ENCODE peak calls at places on chromosomes 7 and 10, in seven cellular contexts. J is H9, I is ovary, R is tibial artery, O is left ventricle myocardium inferior, A is ascending aorta, Z is adrenal gland. M is an unnamed sample. For H3K4me1, the result is how much of the 10 kb centered on the place peaks cover.

GRCh38 chr7:29035044-29035740 is 77.1 kb upstream of the TRIL start:
- DNase-seq in J (no peak), O (no peak), A (no peak), I (no peak), R (peak), Z (no peak), M (no peak)

GRCh38 chr10:7184660-7185366 is 226.0 kb downstream of the SFMBT2 start:
- DNase-seq in A (no peak), Z (peak), O (no peak), I (no peak), R (no peak), J (no peak), M (no peak)

GRCh38 chr7:123355576-123356195 is 155.9 kb upstream of the SLC13A1 start:
- DNase-seq in Z (no peak), A (no peak), J (peak), O (no peak), R (no peak), I (no peak), M (no peak)

GRCh38 chr7:121337398-121337797 is 8.6 kb downstream of the WNT16 start:
- DNase-seq in J (no peak), Z (no peak), O (no peak), A (no peak), I (no peak), R (no peak), M (no peak)

GRCh38 chr10:110568055-110568735 is 700 bp downstream of the SMC3 start:
- DNase-seq in J (peak), A (no peak), Z (peak), I (no peak), O (peak), R (peak), M (no peak)

GRCh38 chr10:109205929-109206585 is 717.3 kb downstream of the XPNPEP1 start:
- DNase-seq in I (no peak), Z (no peak), J (no peak), O (no peak), A (no peak), R (no peak), M (no peak)

GRCh38 chr10:74913321-74913980 is 87.1 kb downstream of the KAT6B start:
- DNase-seq in I (no peak), R (no peak), A (no peak), Z (no peak), J (no peak), O (no peak), M (no peak)

GRCh38 chr10:29120216-29120615 is 168.7 kb upstream of the LYZL1 start:
- DNase-seq in Z (no peak), J (no peak), R (no peak), A (no peak), I (no peak), O (no peak), M (no peak)

GRCh38 chr7:151918444-151918843 is 37.8 kb upstream of the GALNTL5 start:
- DNase-seq in A (no peak), O (no peak), R (no peak), J (no peak), Z (peak), I (no peak), M (no peak)

GRCh38 chr10:129939416-129940275 is 24.4 kb downstream of the EBF3 start:
- DNase-seq in Z (no peak), A (no peak), J (no peak), R (no peak), O (peak), I (no peak), M (no peak)

GRCh38 chr7:102468416-102469350 is 3.9 kb downstream of the LRWD1 start:
- DNase-seq in A (no peak), I (peak), Z (peak), R (no peak), J (no peak), O (no peak), M (peak)

GRCh38 chr10:11016959-11017574 is 605 bp upstream of the CELF2 start:
- DNase-seq in R (no peak), A (no peak), J (no peak), O (no peak), I (no peak), Z (no peak), M (no peak)

GRCh38 chr10:91597397-91597881 is 35.4 kb downstream of the PPP1R3C start:
- DNase-seq in A (no peak), I (no peak), J (no peak), R (no peak), Z (no peak), O (no peak), M (no peak)

GRCh38 chr7:157628456-157628855 is 291.7 kb downstream of the DNAJB6 start:
- DNase-seq in A (no peak), I (no peak), R (no peak), J (no peak), O (no peak), Z (no peak), M (no peak)

GRCh38 chr7:157630301-157630853 is 293.6 kb downstream of the DNAJB6 start:
- DNase-seq in A (no peak), O (no peak), Z (no peak), R (no peak), J (no peak), I (no peak), M (no peak)

GRCh38 chr7:157625973-157626790 is 289.4 kb downstream of the DNAJB6 start:
- DNase-seq in J (no peak), A (no peak), O (no peak), R (no peak), I (no peak), Z (no peak), M (no peak)

GRCh38 chr7:157627033-157627432 is 290.2 kb downstream of the DNAJB6 start:
- DNase-seq in O (no peak), J (no peak), A (no peak), Z (no peak), I (no peak), R (no peak), M (no peak)

DNA sequence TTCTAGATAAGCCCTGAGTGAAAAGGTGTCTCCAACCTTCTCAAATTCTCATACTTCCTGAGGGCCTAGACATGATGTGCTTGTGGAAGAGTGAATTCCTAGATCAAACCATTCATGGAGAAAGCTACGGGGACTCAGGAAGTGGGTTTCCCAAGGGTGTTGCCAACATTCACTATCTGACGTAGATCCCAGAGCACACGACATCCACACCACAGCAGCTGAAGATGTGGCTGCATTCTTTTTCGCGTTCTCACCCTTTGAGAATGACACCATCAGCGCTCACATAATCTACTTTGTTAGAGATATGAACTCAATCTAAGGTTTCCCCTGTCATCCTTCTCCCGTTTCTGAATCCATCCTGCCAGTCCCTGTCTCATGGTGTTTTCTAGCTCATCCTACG is 290.8 kb downstream of the DNAJB6 start:
- DNase-seq in O (no peak), R (no peak), Z (no peak), A (no peak), J (no peak), I (no peak), M (no peak)
- TF ChIP-seq CTCF in O (no peak), R (no peak), Z (no peak), A (no peak), J (no peak), I (no peak), M (no peak)

DNA sequence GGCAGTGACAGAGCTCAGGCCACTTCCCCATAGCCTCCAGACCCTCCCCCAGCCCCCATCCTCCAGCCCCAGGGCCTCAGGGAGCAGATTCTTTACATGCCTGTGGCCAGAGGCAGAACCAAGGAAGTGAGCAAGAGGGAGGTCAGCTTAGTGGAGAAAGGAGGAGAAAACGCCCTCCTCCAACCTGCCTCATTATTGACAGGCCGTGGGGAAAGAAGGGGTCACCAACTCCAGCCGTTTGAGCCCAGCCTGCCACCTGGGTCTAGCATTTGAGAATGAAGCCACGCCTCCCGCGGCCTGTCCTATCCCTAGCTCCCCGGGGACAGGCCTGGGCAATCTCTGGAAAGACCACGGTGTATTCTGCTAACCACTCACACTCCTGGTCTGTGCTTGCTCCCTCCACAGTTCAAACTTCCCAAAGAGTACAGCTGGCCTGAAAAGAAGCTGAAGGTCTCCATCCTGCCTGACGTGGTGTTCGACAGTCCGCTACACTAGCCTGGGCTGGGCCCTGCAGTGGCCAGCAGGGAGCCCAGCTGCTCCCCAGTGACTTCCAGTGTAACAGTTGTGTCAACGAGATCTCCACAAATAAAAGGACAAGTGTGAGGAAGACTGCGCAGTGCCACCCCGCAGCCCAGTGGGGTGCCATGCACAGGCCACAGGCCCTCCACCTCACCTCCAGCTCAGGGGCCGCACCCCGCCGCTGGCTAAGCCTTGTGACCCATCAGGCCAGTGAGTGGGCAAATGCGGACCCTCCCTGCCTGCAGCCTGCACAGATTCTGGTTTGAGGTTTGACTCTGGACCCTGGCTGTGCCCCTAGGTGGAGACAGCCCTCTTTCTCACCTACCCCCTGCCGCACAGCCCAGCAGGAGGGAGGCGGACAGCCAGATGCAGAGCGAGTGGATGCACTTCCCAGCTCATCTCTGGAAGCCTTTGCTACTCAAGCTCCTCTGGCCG is 14.3 kb upstream of the TRIM8 start:
- DNase-seq in A (no peak), I (no peak), O (no peak), Z (no peak), J (peak), R (no peak), M (peak)
- H3K4me1 ChIP-seq in A (half or more), I (under half), O (half or more), Z (under half), J (under half), R (half or more), M (half or more)

DNA sequence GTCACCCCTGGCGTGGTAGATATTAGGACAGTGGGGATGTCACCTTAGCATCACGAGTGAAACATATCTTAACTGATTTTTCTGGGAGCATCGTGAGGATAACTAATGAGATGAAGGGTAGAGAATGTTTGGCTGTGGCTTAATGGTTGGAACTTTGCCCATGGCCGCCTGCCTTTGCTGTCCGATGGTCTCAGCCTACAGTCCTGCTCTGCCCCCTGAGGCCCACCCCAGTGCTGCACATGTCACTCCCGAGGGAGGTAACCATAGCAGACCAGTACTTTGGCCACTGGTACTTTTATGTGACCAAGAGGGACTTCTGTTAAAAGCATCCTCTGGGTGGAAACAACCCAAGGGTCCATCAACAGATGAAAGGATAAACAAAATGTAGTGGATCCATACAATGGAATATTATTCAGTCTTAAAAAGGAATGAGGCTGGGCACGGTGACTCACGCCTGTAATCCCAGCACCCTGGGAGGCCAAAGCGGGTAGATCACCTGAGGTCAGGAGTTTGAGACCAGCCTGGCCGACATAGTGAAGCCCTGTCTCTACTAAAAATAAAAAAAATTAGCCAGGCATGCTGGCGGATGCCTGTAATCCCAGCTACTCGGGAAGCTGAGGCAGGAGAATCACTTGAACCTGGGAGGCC is 58.4 kb downstream of the TACR2 start:
- DNase-seq in R (no peak), A (no peak), O (no peak), J (no peak), Z (no peak), I (no peak), M (peak)
- TF ChIP-seq CTCF in R (no peak), A (no peak), O (peak), J (peak), Z (no peak), I (no peak), M (no peak)

DNA sequence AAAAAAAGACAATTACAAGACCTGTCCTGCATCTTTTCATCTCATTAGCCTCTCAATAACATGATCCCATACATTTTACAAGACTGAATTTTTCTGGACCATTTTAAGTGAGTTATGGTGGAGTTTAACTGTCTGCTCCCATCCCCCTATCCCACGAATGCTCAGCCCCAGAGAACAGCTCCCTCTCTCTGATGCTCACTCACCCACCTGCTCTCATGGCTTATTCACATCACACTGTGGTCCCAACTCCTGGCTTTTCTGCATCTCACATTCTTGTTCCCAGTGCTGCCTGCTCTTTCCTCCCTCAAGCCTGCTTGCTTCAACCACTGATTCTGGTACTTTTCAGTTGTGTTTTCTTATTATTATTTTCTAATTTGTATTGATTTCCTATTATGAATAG is 20.4 kb upstream of the CCSER2 start:
- DNase-seq in Z (no peak), I (no peak), O (no peak), R (no peak), J (no peak), A (no peak), M (no peak)
- H3K4me1 ChIP-seq in Z (under half), I (under half), O (under half), R (under half), J (under half), A (under half), M (under half)

GRCh38 chr7:27745064-27745583 is 5.2 kb downstream of the TAX1BP1 start:
- DNase-seq in I (no peak), R (no peak), Z (peak), J (peak), A (no peak), O (no peak), M (no peak)
- TF ChIP-seq CTCF in I (peak), R (peak), Z (peak), J (peak), A (peak), O (peak), M (peak)

GRCh38 chr7:142714375-142714774 is 34.9 kb upstream of the PRSS1 start:
- DNase-seq in Z (no peak), R (no peak), A (no peak), O (no peak), J (no peak), I (no peak), M (no peak)
- H3K4me1 ChIP-seq in Z (under half), R (under half), A (under half), O (under half), J (under half), I (under half), M (under half)

GRCh38 chr10:120477723-120478270 is 20.8 kb downstream of the PLPP4 start:
- DNase-seq in I (no peak), A (no peak), R (no peak), J (peak), O (no peak), Z (no peak), M (no peak)

GRCh38 chr10:120478401-120478800 is 21.4 kb downstream of the PLPP4 start:
- DNase-seq in A (no peak), O (no peak), J (no peak), R (no peak), Z (no peak), I (no peak), M (no peak)

GRCh38 chr10:120479506-120479905 is 22.5 kb downstream of the PLPP4 start:
- DNase-seq in I (no peak), A (no peak), R (no peak), J (no peak), O (no peak), Z (no peak), M (no peak)

GRCh38 chr10:120480848-120481247 is 23.8 kb downstream of the PLPP4 start:
- DNase-seq in Z (no peak), J (peak), A (no peak), O (no peak), R (no peak), I (no peak), M (no peak)

DNA sequence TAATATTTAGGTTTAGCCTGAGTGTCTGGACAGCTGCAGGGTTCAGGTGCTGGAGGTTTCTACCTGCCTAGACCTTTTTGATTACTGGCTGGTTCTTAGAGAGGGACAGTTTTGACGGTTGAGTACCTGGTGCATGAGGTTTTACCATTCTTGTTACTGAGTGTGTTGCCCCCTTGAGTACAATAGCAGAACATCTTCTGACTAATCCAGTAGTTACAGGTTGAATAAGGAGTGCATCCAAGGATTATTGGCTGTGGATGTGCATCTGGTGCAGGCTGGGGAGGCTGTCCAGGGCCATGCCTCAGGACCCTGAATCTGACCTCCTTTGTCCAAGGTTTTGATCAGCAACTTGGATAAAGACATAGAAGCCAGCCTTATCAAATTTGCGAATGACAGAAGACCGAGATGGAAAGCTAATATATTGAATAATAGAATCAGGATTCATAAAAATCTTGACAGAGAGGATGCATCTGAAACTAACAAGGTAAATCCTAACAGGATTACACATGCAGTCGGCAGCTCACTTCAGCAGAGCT is 23.1 kb downstream of the PLPP4 start:
- DNase-seq in Z (no peak), A (no peak), R (no peak), I (no peak), J (peak), O (no peak), M (no peak)
- TF ChIP-seq CTCF in Z (no peak), A (no peak), R (no peak), I (no peak), J (peak), O (no peak), M (no peak)

DNA sequence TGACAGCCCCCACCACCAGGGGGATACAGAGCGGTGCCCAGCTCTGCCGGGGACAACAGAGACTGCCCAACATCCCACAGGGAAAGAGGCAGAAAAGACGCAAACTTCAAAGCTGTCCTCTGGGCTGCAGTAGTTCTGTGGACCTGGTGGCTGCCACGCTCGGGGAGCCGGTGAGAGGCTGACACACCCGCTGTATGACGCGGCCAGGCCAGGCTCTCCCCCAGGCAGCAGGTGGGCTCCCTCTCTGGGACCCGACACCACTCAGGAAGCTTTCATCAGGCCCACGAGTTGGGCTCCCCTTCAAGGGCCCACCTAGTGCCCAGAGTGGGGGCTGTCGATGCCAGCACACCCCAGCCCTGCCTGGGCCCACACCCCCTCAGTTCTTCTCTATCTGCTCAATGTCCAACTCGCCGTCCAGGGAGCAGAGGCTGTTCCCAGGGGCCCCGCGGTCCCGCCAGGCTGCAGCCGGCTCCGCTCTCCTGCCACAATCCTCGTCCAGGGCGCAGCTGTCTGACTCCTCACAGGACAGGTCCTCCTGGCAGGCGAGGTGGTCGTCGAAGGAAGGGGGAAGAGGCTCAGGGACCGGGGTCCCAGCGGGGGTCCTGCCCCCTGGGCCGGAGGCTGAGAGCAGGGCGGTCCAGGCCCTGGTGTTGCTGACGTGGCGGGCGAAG is 121.2 kb downstream of the FAM53B start:
- DNase-seq in J (no peak), R (no peak), O (no peak), A (no peak), I (no peak), Z (no peak), M (no peak)
- H3K4me1 ChIP-seq in J (under half), R (under half), O (half or more), A (under half), I (under half), Z (under half), M (half or more)

GRCh38 chr7:47502240-47502877 is 79.6 kb downstream of the TNS3 start:
- DNase-seq in Z (no peak), A (no peak), I (no peak), J (no peak), O (no peak), R (no peak), M (no peak)
- TF ChIP-seq CTCF in Z (no peak), A (no peak), I (no peak), J (no peak), O (no peak), R (no peak), M (no peak)